ENCODE peak calls at places on chromosomes 6 and 20, in eight cellular contexts. One of them, this sample, is unnamed.

GRCh38 chr6:109304284-109305015 is 77.8 kb downstream of the CD164 start:
- DNase-seq in effector memory CD4-positive, alpha-beta T cell: no peak
- DNase-seq in amniotic epithelial cell: peak
- DNase-seq in DMS79: no peak
- DNase-seq in mucosa of descending colon: no peak
- DNase-seq in A172: peak
- DNase-seq in type B pancreatic cell: no peak
- DNase-seq in H54: no peak
- DNase-seq in this sample: no peak

GRCh38 chr6:193773-194310 is 98.4 kb upstream of the DUSP22 start:
- DNase-seq in effector memory CD4-positive, alpha-beta T cell: no peak
- DNase-seq in amniotic epithelial cell: no peak
- DNase-seq in DMS79: no peak
- DNase-seq in mucosa of descending colon: no peak
- DNase-seq in A172: peak
- DNase-seq in type B pancreatic cell: no peak
- DNase-seq in H54: no peak
- DNase-seq in this sample: no peak

GRCh38 chr6:32108094-32108627 is 977 bp downstream of the TNXB start:
- DNase-seq in effector memory CD4-positive, alpha-beta T cell: no peak
- DNase-seq in amniotic epithelial cell: no peak
- DNase-seq in DMS79: no peak
- DNase-seq in mucosa of descending colon: no peak
- DNase-seq in A172: peak
- DNase-seq in type B pancreatic cell: no peak
- DNase-seq in H54: no peak
- DNase-seq in this sample: no peak

GRCh38 chr6:16747232-16748027 is 13.8 kb downstream of the ATXN1 start:
- DNase-seq in effector memory CD4-positive, alpha-beta T cell: no peak
- DNase-seq in amniotic epithelial cell: peak
- DNase-seq in DMS79: no peak
- DNase-seq in mucosa of descending colon: no peak
- DNase-seq in A172: peak
- DNase-seq in type B pancreatic cell: no peak
- DNase-seq in H54: peak
- DNase-seq in this sample: no peak

GRCh38 chr6:46099952-46100351 is 29.8 kb upstream of the ENPP4 start:
- DNase-seq in effector memory CD4-positive, alpha-beta T cell: no peak
- DNase-seq in amniotic epithelial cell: no peak
- DNase-seq in DMS79: no peak
- DNase-seq in mucosa of descending colon: no peak
- DNase-seq in A172: no peak
- DNase-seq in type B pancreatic cell: no peak
- DNase-seq in H54: no peak
- DNase-seq in this sample: no peak

GRCh38 chr20:58147628-58148370 is 80.7 kb downstream of the ANKRD60 start:
- DNase-seq in effector memory CD4-positive, alpha-beta T cell: no peak
- DNase-seq in amniotic epithelial cell: no peak
- DNase-seq in DMS79: no peak
- DNase-seq in mucosa of descending colon: no peak
- DNase-seq in A172: no peak
- DNase-seq in type B pancreatic cell: no peak
- DNase-seq in H54: no peak
- DNase-seq in this sample: no peak

GRCh38 chr6:6910734-6911295 is 196.9 kb upstream of the RREB1 start:
- DNase-seq in effector memory CD4-positive, alpha-beta T cell: no peak
- DNase-seq in amniotic epithelial cell: no peak
- DNase-seq in DMS79: no peak
- DNase-seq in mucosa of descending colon: no peak
- DNase-seq in A172: no peak
- DNase-seq in type B pancreatic cell: no peak
- DNase-seq in H54: no peak
- DNase-seq in this sample: no peak

GRCh38 chr6:119012521-119012920 is 65.9 kb downstream of the FAM184A start:
- DNase-seq in effector memory CD4-positive, alpha-beta T cell: no peak
- DNase-seq in amniotic epithelial cell: no peak
- DNase-seq in DMS79: no peak
- DNase-seq in mucosa of descending colon: no peak
- DNase-seq in A172: peak
- DNase-seq in type B pancreatic cell: no peak
- DNase-seq in H54: no peak
- DNase-seq in this sample: no peak

GRCh38 chr6:3749991-3750323 is 1.6 kb downstream of the PXDC1 start:
- DNase-seq in effector memory CD4-positive, alpha-beta T cell: no peak
- DNase-seq in amniotic epithelial cell: peak
- DNase-seq in DMS79: no peak
- DNase-seq in mucosa of descending colon: peak
- DNase-seq in A172: peak
- DNase-seq in type B pancreatic cell: no peak
- DNase-seq in H54: peak
- DNase-seq in this sample: no peak

GRCh38 chr20:4160761-4161305 is 145.5 kb upstream of the RNF24 start:
- DNase-seq in effector memory CD4-positive, alpha-beta T cell: no peak
- DNase-seq in amniotic epithelial cell: peak
- DNase-seq in DMS79: no peak
- DNase-seq in mucosa of descending colon: no peak
- DNase-seq in A172: no peak
- DNase-seq in type B pancreatic cell: peak
- DNase-seq in H54: no peak
- DNase-seq in this sample: no peak

GRCh38 chr6:5937516-5937915 is 69.2 kb downstream of the NRN1 start:
- DNase-seq in effector memory CD4-positive, alpha-beta T cell: no peak
- DNase-seq in amniotic epithelial cell: no peak
- DNase-seq in DMS79: no peak
- DNase-seq in mucosa of descending colon: no peak
- DNase-seq in A172: no peak
- DNase-seq in type B pancreatic cell: no peak
- DNase-seq in H54: no peak
- DNase-seq in this sample: no peak

GRCh38 chr6:42163941-42164340 is 9.2 kb upstream of the GUCA1A start:
- DNase-seq in effector memory CD4-positive, alpha-beta T cell: no peak
- DNase-seq in amniotic epithelial cell: peak
- DNase-seq in DMS79: no peak
- DNase-seq in mucosa of descending colon: no peak
- DNase-seq in A172: no peak
- DNase-seq in type B pancreatic cell: no peak
- DNase-seq in H54: no peak
- DNase-seq in this sample: no peak

GRCh38 chr6:133587841-133588240 is 301.1 kb upstream of the TCF21 start:
- DNase-seq in effector memory CD4-positive, alpha-beta T cell: no peak
- DNase-seq in amniotic epithelial cell: peak
- DNase-seq in DMS79: no peak
- DNase-seq in mucosa of descending colon: no peak
- DNase-seq in A172: no peak
- DNase-seq in type B pancreatic cell: no peak
- DNase-seq in H54: no peak
- DNase-seq in this sample: no peak

GRCh38 chr6:7256785-7257184 is 56.2 kb downstream of the SSR1 start:
- DNase-seq in effector memory CD4-positive, alpha-beta T cell: no peak
- DNase-seq in amniotic epithelial cell: no peak
- DNase-seq in DMS79: no peak
- DNase-seq in mucosa of descending colon: no peak
- DNase-seq in A172: no peak
- DNase-seq in type B pancreatic cell: no peak
- DNase-seq in H54: no peak
- DNase-seq in this sample: no peak

GRCh38 chr6:164827537-164827936 is 481.9 kb downstream of the C6orf118 start:
- DNase-seq in effector memory CD4-positive, alpha-beta T cell: no peak
- DNase-seq in amniotic epithelial cell: no peak
- DNase-seq in DMS79: no peak
- DNase-seq in mucosa of descending colon: no peak
- DNase-seq in A172: peak
- DNase-seq in type B pancreatic cell: no peak
- DNase-seq in H54: no peak
- DNase-seq in this sample: no peak

GRCh38 chr20:16556299-16556698 is 16.9 kb downstream of the KIF16B start:
- DNase-seq in effector memory CD4-positive, alpha-beta T cell: no peak
- DNase-seq in amniotic epithelial cell: peak
- DNase-seq in DMS79: no peak
- DNase-seq in mucosa of descending colon: no peak
- DNase-seq in A172: no peak
- DNase-seq in type B pancreatic cell: no peak
- DNase-seq in H54: no peak
- DNase-seq in this sample: no peak

GRCh38 chr20:50628326-50628725 is 63.0 kb downstream of the RIPOR3 start:
- DNase-seq in effector memory CD4-positive, alpha-beta T cell: no peak
- DNase-seq in amniotic epithelial cell: no peak
- DNase-seq in DMS79: no peak
- DNase-seq in mucosa of descending colon: no peak
- DNase-seq in A172: no peak
- DNase-seq in type B pancreatic cell: no peak
- DNase-seq in H54: no peak
- DNase-seq in this sample: no peak

GRCh38 chr6:20791932-20792331 is 257.7 kb downstream of the CDKAL1 start:
- DNase-seq in effector memory CD4-positive, alpha-beta T cell: no peak
- DNase-seq in amniotic epithelial cell: no peak
- DNase-seq in DMS79: peak
- DNase-seq in mucosa of descending colon: no peak
- DNase-seq in A172: no peak
- DNase-seq in type B pancreatic cell: no peak
- DNase-seq in H54: no peak
- DNase-seq in this sample: no peak

GRCh38 chr6:87762116-87762515 is 60.1 kb upstream of the AKIRIN2 start:
- DNase-seq in effector memory CD4-positive, alpha-beta T cell: no peak
- DNase-seq in amniotic epithelial cell: no peak
- DNase-seq in DMS79: no peak
- DNase-seq in mucosa of descending colon: no peak
- DNase-seq in A172: no peak
- DNase-seq in type B pancreatic cell: no peak
- DNase-seq in H54: no peak
- DNase-seq in this sample: no peak

GRCh38 chr6:165831812-165832470 is 168.9 kb upstream of the PDE10A start:
- DNase-seq in effector memory CD4-positive, alpha-beta T cell: no peak
- DNase-seq in amniotic epithelial cell: no peak
- DNase-seq in DMS79: no peak
- DNase-seq in mucosa of descending colon: no peak
- DNase-seq in A172: no peak
- DNase-seq in type B pancreatic cell: no peak
- DNase-seq in H54: no peak
- DNase-seq in this sample: no peak

GRCh38 chr20:38523697-38524096 is 51.1 kb downstream of the RALGAPB start:
- DNase-seq in effector memory CD4-positive, alpha-beta T cell: no peak
- DNase-seq in amniotic epithelial cell: peak
- DNase-seq in DMS79: no peak
- DNase-seq in mucosa of descending colon: no peak
- DNase-seq in A172: peak
- DNase-seq in type B pancreatic cell: no peak
- DNase-seq in H54: peak
- DNase-seq in this sample: no peak

GRCh38 chr6:37483917-37484785 is 15.5 kb downstream of the CCDC167 start:
- DNase-seq in effector memory CD4-positive, alpha-beta T cell: peak
- DNase-seq in amniotic epithelial cell: peak
- DNase-seq in DMS79: no peak
- DNase-seq in mucosa of descending colon: peak
- DNase-seq in A172: peak
- DNase-seq in type B pancreatic cell: peak
- DNase-seq in H54: peak
- DNase-seq in this sample: peak

GRCh38 chr6:69795469-69796080 is 1.2 kb downstream of the LMBRD1 start:
- DNase-seq in effector memory CD4-positive, alpha-beta T cell: no peak
- DNase-seq in amniotic epithelial cell: no peak
- DNase-seq in DMS79: no peak
- DNase-seq in mucosa of descending colon: no peak
- DNase-seq in A172: no peak
- DNase-seq in type B pancreatic cell: no peak
- DNase-seq in H54: no peak
- DNase-seq in this sample: no peak

GRCh38 chr6:40719671-40720374 is 132.7 kb upstream of the LRFN2 start:
- DNase-seq in effector memory CD4-positive, alpha-beta T cell: no peak
- DNase-seq in amniotic epithelial cell: peak
- DNase-seq in DMS79: peak
- DNase-seq in mucosa of descending colon: no peak
- DNase-seq in A172: peak
- DNase-seq in type B pancreatic cell: no peak
- DNase-seq in H54: peak
- DNase-seq in this sample: peak

GRCh38 chr6:164398647-164399046 is 910.8 kb downstream of the C6orf118 start:
- DNase-seq in effector memory CD4-positive, alpha-beta T cell: no peak
- DNase-seq in amniotic epithelial cell: no peak
- DNase-seq in DMS79: no peak
- DNase-seq in mucosa of descending colon: no peak
- DNase-seq in A172: no peak
- DNase-seq in type B pancreatic cell: no peak
- DNase-seq in H54: no peak
- DNase-seq in this sample: no peak

GRCh38 chr20:49450281-49450707 is 32.2 kb downstream of the KCNB1 start:
- DNase-seq in effector memory CD4-positive, alpha-beta T cell: no peak
- DNase-seq in amniotic epithelial cell: no peak
- DNase-seq in DMS79: peak
- DNase-seq in mucosa of descending colon: no peak
- DNase-seq in A172: no peak
- DNase-seq in type B pancreatic cell: no peak
- DNase-seq in H54: no peak
- DNase-seq in this sample: peak

GRCh38 chr6:140537834-140538680 is 1163.6 kb upstream of the CITED2 start:
- DNase-seq in effector memory CD4-positive, alpha-beta T cell: no peak
- DNase-seq in amniotic epithelial cell: peak
- DNase-seq in DMS79: no peak
- DNase-seq in mucosa of descending colon: no peak
- DNase-seq in A172: peak
- DNase-seq in type B pancreatic cell: no peak
- DNase-seq in H54: peak
- DNase-seq in this sample: peak

GRCh38 chr6:147787407-147787806 is 278.9 kb downstream of the SAMD5 start:
- DNase-seq in effector memory CD4-positive, alpha-beta T cell: no peak
- DNase-seq in amniotic epithelial cell: no peak
- DNase-seq in DMS79: no peak
- DNase-seq in mucosa of descending colon: no peak
- DNase-seq in A172: no peak
- DNase-seq in type B pancreatic cell: no peak
- DNase-seq in H54: no peak
- DNase-seq in this sample: no peak

GRCh38 chr20:17427646-17428045 is 103.5 kb downstream of the BFSP1 start:
- DNase-seq in effector memory CD4-positive, alpha-beta T cell: no peak
- DNase-seq in amniotic epithelial cell: no peak
- DNase-seq in DMS79: no peak
- DNase-seq in mucosa of descending colon: no peak
- DNase-seq in A172: no peak
- DNase-seq in type B pancreatic cell: no peak
- DNase-seq in H54: no peak
- DNase-seq in this sample: no peak

GRCh38 chr6:137722749-137723272 is 144.2 kb upstream of the TNFAIP3 start:
- DNase-seq in effector memory CD4-positive, alpha-beta T cell: no peak
- DNase-seq in amniotic epithelial cell: peak
- DNase-seq in DMS79: no peak
- DNase-seq in mucosa of descending colon: no peak
- DNase-seq in A172: no peak
- DNase-seq in type B pancreatic cell: no peak
- DNase-seq in H54: no peak
- DNase-seq in this sample: no peak

GRCh38 chr6:42013134-42013516 is 37.2 kb upstream of the TAF8 start:
- DNase-seq in effector memory CD4-positive, alpha-beta T cell: no peak
- DNase-seq in amniotic epithelial cell: peak
- DNase-seq in DMS79: no peak
- DNase-seq in mucosa of descending colon: no peak
- DNase-seq in A172: no peak
- DNase-seq in type B pancreatic cell: no peak
- DNase-seq in H54: no peak
- DNase-seq in this sample: no peak

GRCh38 chr6:154721460-154721859 is 11.8 kb upstream of the SCAF8 start:
- DNase-seq in effector memory CD4-positive, alpha-beta T cell: no peak
- DNase-seq in amniotic epithelial cell: peak
- DNase-seq in DMS79: no peak
- DNase-seq in mucosa of descending colon: no peak
- DNase-seq in A172: peak
- DNase-seq in type B pancreatic cell: no peak
- DNase-seq in H54: peak
- DNase-seq in this sample: no peak

GRCh38 chr6:20877008-20877937 is 343.0 kb downstream of the CDKAL1 start:
- DNase-seq in effector memory CD4-positive, alpha-beta T cell: no peak
- DNase-seq in amniotic epithelial cell: peak
- DNase-seq in DMS79: no peak
- DNase-seq in mucosa of descending colon: no peak
- DNase-seq in A172: peak
- DNase-seq in type B pancreatic cell: no peak
- DNase-seq in H54: peak
- DNase-seq in this sample: no peak

GRCh38 chr6:35152067-35152707 is 11.0 kb upstream of the TCP11 start:
- DNase-seq in effector memory CD4-positive, alpha-beta T cell: no peak
- DNase-seq in amniotic epithelial cell: no peak
- DNase-seq in DMS79: no peak
- DNase-seq in mucosa of descending colon: no peak
- DNase-seq in A172: peak
- DNase-seq in type B pancreatic cell: no peak
- DNase-seq in H54: no peak
- DNase-seq in this sample: no peak

This sample was measured in H9.